ENCODE peak calls at places on chromosomes 2 and 18, in seven cellular contexts. One of them, this sample, is unnamed. For H3K27me3, the result is how much of the 10 kb centered on the place peaks cover.

GRCh38 chr2:108325756-108326155 is 37.1 kb downstream of the SULT1C2 start:
- DNase-seq in CD8-positive, alpha-beta T cell: no peak
- DNase-seq in GM06990: no peak
- DNase-seq in neuronal stem cell: no peak
- DNase-seq in brain microvascular endothelial cell: peak
- DNase-seq in adipocyte: no peak
- DNase-seq in heart right ventricle: no peak
- DNase-seq in this sample: peak

GRCh38 chr2:11018651-11019185 is 107.0 kb downstream of the KCNF1 start:
- DNase-seq in brain microvascular endothelial cell: no peak
- DNase-seq in heart right ventricle: no peak
- DNase-seq in CD8-positive, alpha-beta T cell: no peak
- DNase-seq in adipocyte: no peak
- DNase-seq in neuronal stem cell: no peak
- DNase-seq in GM06990: no peak
- DNase-seq in this sample: no peak

GRCh38 chr2:268323-268722 is 3.6 kb downstream of the ACP1 start:
- DNase-seq in adipocyte: no peak
- DNase-seq in GM06990: no peak
- DNase-seq in CD8-positive, alpha-beta T cell: no peak
- DNase-seq in brain microvascular endothelial cell: no peak
- DNase-seq in heart right ventricle: no peak
- DNase-seq in neuronal stem cell: no peak
- DNase-seq in this sample: no peak

GRCh38 chr2:7961550-7961949 is 720.3 kb upstream of the ID2 start:
- DNase-seq in brain microvascular endothelial cell: no peak
- DNase-seq in heart right ventricle: no peak
- DNase-seq in CD8-positive, alpha-beta T cell: no peak
- DNase-seq in GM06990: no peak
- DNase-seq in adipocyte: peak
- DNase-seq in neuronal stem cell: no peak
- DNase-seq in this sample: peak

GRCh38 chr2:178280261-178280852 is 86.0 kb downstream of the OSBPL6 start:
- DNase-seq in adipocyte: peak
- DNase-seq in neuronal stem cell: no peak
- DNase-seq in CD8-positive, alpha-beta T cell: no peak
- DNase-seq in brain microvascular endothelial cell: peak
- DNase-seq in GM06990: peak
- DNase-seq in heart right ventricle: no peak
- DNase-seq in this sample: peak

GRCh38 chr2:28273751-28274150 is 118.9 kb upstream of the FOSL2 start:
- DNase-seq in heart right ventricle: no peak
- DNase-seq in GM06990: no peak
- DNase-seq in adipocyte: no peak
- DNase-seq in CD8-positive, alpha-beta T cell: no peak
- DNase-seq in neuronal stem cell: no peak
- DNase-seq in brain microvascular endothelial cell: no peak
- DNase-seq in this sample: peak

GRCh38 chr2:179613701-179614100 is 247.7 kb downstream of the ZNF385B start:
- DNase-seq in GM06990: no peak
- DNase-seq in heart right ventricle: no peak
- DNase-seq in neuronal stem cell: no peak
- DNase-seq in adipocyte: peak
- DNase-seq in brain microvascular endothelial cell: no peak
- DNase-seq in CD8-positive, alpha-beta T cell: no peak
- DNase-seq in this sample: no peak

GRCh38 chr2:90209806-90210205 is 1518.3 kb downstream of the RPIA start:
- DNase-seq in adipocyte: no peak
- DNase-seq in GM06990: no peak
- DNase-seq in CD8-positive, alpha-beta T cell: no peak
- DNase-seq in neuronal stem cell: no peak
- DNase-seq in brain microvascular endothelial cell: no peak
- DNase-seq in heart right ventricle: no peak
- DNase-seq in this sample: no peak

GRCh38 chr2:24359701-24360049 is 661 bp downstream of the ITSN2 start:
- DNase-seq in brain microvascular endothelial cell: no peak
- DNase-seq in GM06990: no peak
- DNase-seq in adipocyte: peak
- DNase-seq in CD8-positive, alpha-beta T cell: peak
- DNase-seq in heart right ventricle: peak
- DNase-seq in neuronal stem cell: no peak
- DNase-seq in this sample: no peak

GRCh38 chr18:3179430-3180089 is 40.2 kb downstream of the MYOM1 start:
- DNase-seq in neuronal stem cell: no peak
- DNase-seq in brain microvascular endothelial cell: no peak
- DNase-seq in adipocyte: no peak
- DNase-seq in heart right ventricle: no peak
- DNase-seq in GM06990: peak
- DNase-seq in CD8-positive, alpha-beta T cell: no peak
- DNase-seq in this sample: no peak

GRCh38 chr18:9746958-9747357 is 38.9 kb downstream of the RAB31 start:
- DNase-seq in brain microvascular endothelial cell: no peak
- DNase-seq in neuronal stem cell: no peak
- DNase-seq in GM06990: no peak
- DNase-seq in heart right ventricle: no peak
- DNase-seq in adipocyte: no peak
- DNase-seq in CD8-positive, alpha-beta T cell: no peak
- DNase-seq in this sample: no peak
- H3K4me3 ChIP-seq in brain microvascular endothelial cell: no peak
- H3K4me3 ChIP-seq in neuronal stem cell: no peak
- H3K4me3 ChIP-seq in GM06990: no peak
- H3K4me3 ChIP-seq in heart right ventricle: no peak
- H3K4me3 ChIP-seq in adipocyte: no peak
- H3K4me3 ChIP-seq in CD8-positive, alpha-beta T cell: no peak
- H3K4me3 ChIP-seq in this sample: no peak

GRCh38 chr2:73293534-73294171 is at the start of gene EGR4:
- DNase-seq in GM06990: peak
- DNase-seq in adipocyte: peak
- DNase-seq in CD8-positive, alpha-beta T cell: peak
- DNase-seq in heart right ventricle: peak
- DNase-seq in brain microvascular endothelial cell: peak
- DNase-seq in neuronal stem cell: no peak
- DNase-seq in this sample: peak

GRCh38 chr2:73295751-73296400 is 2.5 kb upstream of the EGR4 start:
- DNase-seq in neuronal stem cell: no peak
- DNase-seq in GM06990: no peak
- DNase-seq in heart right ventricle: no peak
- DNase-seq in CD8-positive, alpha-beta T cell: no peak
- DNase-seq in brain microvascular endothelial cell: no peak
- DNase-seq in adipocyte: no peak
- DNase-seq in this sample: peak

GRCh38 chr2:73297586-73297985 is 4.2 kb upstream of the EGR4 start:
- DNase-seq in heart right ventricle: no peak
- DNase-seq in neuronal stem cell: no peak
- DNase-seq in adipocyte: no peak
- DNase-seq in GM06990: no peak
- DNase-seq in brain microvascular endothelial cell: no peak
- DNase-seq in CD8-positive, alpha-beta T cell: no peak
- DNase-seq in this sample: no peak

GRCh38 chr2:73294239-73294638 is 891 bp upstream of the EGR4 start:
- DNase-seq in heart right ventricle: no peak
- DNase-seq in GM06990: no peak
- DNase-seq in adipocyte: no peak
- DNase-seq in brain microvascular endothelial cell: no peak
- DNase-seq in CD8-positive, alpha-beta T cell: no peak
- DNase-seq in neuronal stem cell: no peak
- DNase-seq in this sample: no peak

GRCh38 chr2:73297151-73297559 is 3.8 kb upstream of the EGR4 start:
- DNase-seq in GM06990: no peak
- DNase-seq in adipocyte: peak
- DNase-seq in CD8-positive, alpha-beta T cell: no peak
- DNase-seq in neuronal stem cell: no peak
- DNase-seq in heart right ventricle: no peak
- DNase-seq in brain microvascular endothelial cell: peak
- DNase-seq in this sample: no peak
- H3K27me3 ChIP-seq in GM06990: under half
- H3K27me3 ChIP-seq in adipocyte: half or more
- H3K27me3 ChIP-seq in CD8-positive, alpha-beta T cell: under half
- H3K27me3 ChIP-seq in neuronal stem cell: half or more
- H3K27me3 ChIP-seq in heart right ventricle: half or more
- H3K27me3 ChIP-seq in brain microvascular endothelial cell: under half
- H3K27me3 ChIP-seq in this sample: under half

DNA sequence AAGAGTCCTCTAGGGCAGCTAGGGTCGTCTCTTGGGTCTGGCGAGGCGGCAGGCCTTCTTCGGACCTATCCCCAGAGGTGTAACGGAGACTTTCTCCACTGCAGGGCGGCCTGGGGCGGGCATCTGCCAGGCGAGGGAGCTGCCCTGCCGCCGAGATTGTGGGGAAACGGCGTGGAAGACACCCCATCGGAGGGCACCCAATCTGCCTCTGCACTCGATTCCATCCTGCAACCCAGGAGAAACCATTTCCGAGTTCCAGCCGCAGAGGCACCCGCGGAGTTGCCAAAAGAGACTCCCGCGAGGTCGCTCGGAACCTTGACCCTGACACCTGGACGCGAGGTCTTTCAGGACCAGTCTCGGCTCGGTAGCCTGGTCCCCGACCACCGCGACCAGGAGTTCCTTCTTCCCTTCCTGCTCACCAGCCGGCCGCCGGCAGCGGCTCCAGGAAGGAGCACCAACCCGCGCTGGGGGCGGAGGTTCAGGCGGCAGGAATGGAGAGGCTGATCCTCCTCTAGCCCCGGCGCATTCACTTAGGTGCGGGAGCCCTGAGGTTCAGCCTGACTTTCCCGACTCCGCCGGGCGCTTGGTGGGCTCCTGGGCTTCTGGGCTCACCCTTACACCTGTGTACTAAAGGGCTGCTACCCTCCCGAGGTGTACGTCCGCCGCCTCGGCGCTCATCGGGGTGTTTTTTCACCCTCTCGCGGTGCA is 8.2 kb downstream of the SIX2 start:
- DNase-seq in brain microvascular endothelial cell: no peak
- DNase-seq in CD8-positive, alpha-beta T cell: no peak
- DNase-seq in adipocyte: peak
- DNase-seq in neuronal stem cell: no peak
- DNase-seq in heart right ventricle: no peak
- DNase-seq in GM06990: no peak
- DNase-seq in this sample: no peak
- H3K4me3 ChIP-seq in brain microvascular endothelial cell: peak
- H3K4me3 ChIP-seq in CD8-positive, alpha-beta T cell: no peak
- H3K4me3 ChIP-seq in adipocyte: peak
- H3K4me3 ChIP-seq in neuronal stem cell: no peak
- H3K4me3 ChIP-seq in heart right ventricle: peak
- H3K4me3 ChIP-seq in GM06990: no peak
- H3K4me3 ChIP-seq in this sample: peak

GRCh38 chr2:17878222-17879136 is at the start of gene KCNS3:
- DNase-seq in GM06990: peak
- DNase-seq in neuronal stem cell: peak
- DNase-seq in brain microvascular endothelial cell: no peak
- DNase-seq in CD8-positive, alpha-beta T cell: no peak
- DNase-seq in heart right ventricle: peak
- DNase-seq in adipocyte: peak
- DNase-seq in this sample: no peak
- H3K27me3 ChIP-seq in GM06990: under half
- H3K27me3 ChIP-seq in neuronal stem cell: half or more
- H3K27me3 ChIP-seq in brain microvascular endothelial cell: under half
- H3K27me3 ChIP-seq in CD8-positive, alpha-beta T cell: under half
- H3K27me3 ChIP-seq in heart right ventricle: half or more
- H3K27me3 ChIP-seq in adipocyte: half or more
- H3K27me3 ChIP-seq in this sample: under half

GRCh38 chr2:55147531-55147930 is 84.6 kb downstream of the CLHC1 start:
- DNase-seq in CD8-positive, alpha-beta T cell: no peak
- DNase-seq in adipocyte: no peak
- DNase-seq in brain microvascular endothelial cell: no peak
- DNase-seq in heart right ventricle: no peak
- DNase-seq in GM06990: no peak
- DNase-seq in neuronal stem cell: no peak
- DNase-seq in this sample: no peak
- H3K4me3 ChIP-seq in CD8-positive, alpha-beta T cell: no peak
- H3K4me3 ChIP-seq in adipocyte: no peak
- H3K4me3 ChIP-seq in brain microvascular endothelial cell: no peak
- H3K4me3 ChIP-seq in heart right ventricle: no peak
- H3K4me3 ChIP-seq in GM06990: no peak
- H3K4me3 ChIP-seq in neuronal stem cell: no peak
- H3K4me3 ChIP-seq in this sample: no peak

DNA sequence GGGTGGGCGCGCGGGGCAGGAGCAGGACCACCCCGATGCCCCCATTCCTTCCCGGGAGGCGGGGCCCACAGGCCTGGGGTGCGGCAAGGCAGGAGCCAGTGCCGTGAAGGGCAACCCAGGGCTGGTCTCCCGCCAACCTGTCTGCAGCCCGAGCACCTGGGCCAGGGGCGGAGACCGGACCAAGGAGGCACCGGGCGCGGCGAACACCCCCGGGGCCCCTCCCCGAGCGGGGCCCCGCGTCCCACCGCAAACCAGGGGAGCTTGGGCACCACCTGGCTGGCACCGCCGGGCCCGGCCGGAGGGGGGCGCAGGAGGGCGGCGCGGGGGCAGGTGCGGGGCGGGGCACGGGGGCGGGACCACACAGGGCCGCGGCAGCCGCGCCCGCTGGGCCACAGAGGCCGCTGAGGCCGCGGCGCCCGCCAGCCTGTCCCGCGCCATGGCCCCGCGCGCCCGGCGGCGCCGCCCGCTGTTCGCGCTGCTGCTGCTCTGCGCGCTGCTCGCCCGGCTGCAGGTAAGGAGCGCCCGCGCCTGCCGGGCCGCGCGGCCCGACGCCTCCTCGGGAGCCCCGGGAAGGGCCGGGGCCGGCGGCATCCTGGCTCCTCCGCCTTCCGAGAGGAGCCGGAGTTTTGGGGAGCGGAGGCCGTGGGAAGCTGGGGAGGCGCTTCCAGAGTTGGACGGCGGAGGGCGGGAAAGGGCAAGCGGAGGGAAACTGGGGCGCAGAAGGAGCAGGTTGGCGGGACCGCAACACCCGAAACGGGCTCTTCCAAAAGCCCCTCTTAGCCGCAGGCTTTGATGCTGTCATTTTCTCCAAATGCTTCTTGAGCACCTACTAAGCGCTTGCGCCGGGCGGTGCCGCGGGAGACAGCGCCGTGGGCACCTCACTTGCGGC is at the start of gene TNFRSF11A:
- DNase-seq in adipocyte: peak
- DNase-seq in heart right ventricle: peak
- DNase-seq in neuronal stem cell: no peak
- DNase-seq in GM06990: peak
- DNase-seq in CD8-positive, alpha-beta T cell: peak
- DNase-seq in brain microvascular endothelial cell: no peak
- DNase-seq in this sample: no peak
- H3K27me3 ChIP-seq in adipocyte: under half
- H3K27me3 ChIP-seq in heart right ventricle: half or more
- H3K27me3 ChIP-seq in neuronal stem cell: half or more
- H3K27me3 ChIP-seq in GM06990: under half
- H3K27me3 ChIP-seq in CD8-positive, alpha-beta T cell: under half
- H3K27me3 ChIP-seq in brain microvascular endothelial cell: under half
- H3K27me3 ChIP-seq in this sample: under half